ENCODE peak calls at places on chromosomes 7 and 10, in four cellular contexts. One of them, this sample, is unnamed.

GRCh38 chr7:17446340-17446739 is 147.9 kb downstream of the AHR start:
- DNase-seq in HuH-7.5: no peak
- DNase-seq in WTC11: no peak
- DNase-seq in substantia nigra: no peak
- DNase-seq in this sample: no peak

GRCh38 chr7:148142660-148143248 is 447.8 kb upstream of the C7orf33 start:
- DNase-seq in HuH-7.5: peak
- DNase-seq in WTC11: no peak
- DNase-seq in substantia nigra: no peak
- DNase-seq in this sample: peak

GRCh38 chr7:106346678-106347217 is 62.0 kb upstream of the NAMPT start:
- DNase-seq in HuH-7.5: no peak
- DNase-seq in WTC11: no peak
- DNase-seq in substantia nigra: no peak
- DNase-seq in this sample: no peak

GRCh38 chr7:48665361-48666135 is 258.8 kb upstream of the CDC14C start:
- DNase-seq in HuH-7.5: no peak
- DNase-seq in WTC11: no peak
- DNase-seq in substantia nigra: no peak
- DNase-seq in this sample: no peak

GRCh38 chr7:14988941-14989340 is 86.4 kb upstream of the DGKB start:
- DNase-seq in HuH-7.5: no peak
- DNase-seq in WTC11: no peak
- DNase-seq in substantia nigra: no peak
- DNase-seq in this sample: no peak

GRCh38 chr10:47029181-47029971 is 118.1 kb downstream of the PTPN20 start:
- DNase-seq in HuH-7.5: no peak
- DNase-seq in WTC11: no peak
- DNase-seq in substantia nigra: no peak
- DNase-seq in this sample: no peak

GRCh38 chr7:46791180-46791579 is 790.7 kb downstream of the TNS3 start:
- DNase-seq in HuH-7.5: no peak
- DNase-seq in WTC11: no peak
- DNase-seq in substantia nigra: no peak
- DNase-seq in this sample: no peak

GRCh38 chr10:78909268-78909667 is 159.5 kb upstream of the ZMIZ1 start:
- DNase-seq in HuH-7.5: no peak
- DNase-seq in WTC11: no peak
- DNase-seq in substantia nigra: no peak
- DNase-seq in this sample: no peak

GRCh38 chr10:11742009-11742778 is at the start of gene ECHDC3:
- DNase-seq in HuH-7.5: peak
- DNase-seq in WTC11: peak
- DNase-seq in substantia nigra: no peak
- DNase-seq in this sample: peak

GRCh38 chr7:37915438-37915837 is 1.2 kb downstream of the SFRP4 start:
- DNase-seq in HuH-7.5: no peak
- DNase-seq in WTC11: no peak
- DNase-seq in substantia nigra: no peak
- DNase-seq in this sample: no peak

GRCh38 chr10:43361532-43362190 is 9.8 kb upstream of the FXYD4 start:
- DNase-seq in HuH-7.5: no peak
- DNase-seq in WTC11: no peak
- DNase-seq in substantia nigra: no peak
- DNase-seq in this sample: no peak